ENCODE peak calls at places on chromosomes 16 and 17, in four cellular contexts. S is neural crest cell, Q is endothelial cell, X is NCI-H82. G is an unnamed sample.
A peak's percentile ranks its signal among the peaks of the same experiment; 100 is the strongest.

GRCh38 chr17:50180066-50180465 is 14.3 kb downstream of the SGCA start:
- DNase-seq in S (no peak), Q (no peak), X (no peak), G (peak; percentile 60)

GRCh38 chr17:726331-726919 is 6.0 kb upstream of the TLCD3A start:
- DNase-seq in S (no peak), Q (no peak), X (peak; percentile 43), G (no peak)

GRCh38 chr16:54620197-54620596 is 310.5 kb upstream of the IRX5 start:
- DNase-seq in S (no peak), Q (no peak), X (no peak), G (no peak)

GRCh38 chr17:12730931-12731521 is 58.3 kb upstream of the ARHGAP44 start:
- DNase-seq in S (no peak), Q (no peak), X (no peak), G (no peak)

GRCh38 chr17:76145231-76146052 is 4.4 kb upstream of the FOXJ1 start:
- DNase-seq in S (no peak), Q (no peak), X (no peak), G (no peak)

GRCh38 chr16:15897834-15898254 is 9.4 kb upstream of the CEP20 start:
- DNase-seq in S (no peak), Q (no peak), X (no peak), G (no peak)

GRCh38 chr17:82334204-82334621 is 647 bp upstream of the SECTM1 start:
- DNase-seq in S (no peak), Q (no peak), X (no peak), G (peak; percentile 84)

GRCh38 chr17:74566132-74566753 is 1.1 kb downstream of the CD300H start:
- DNase-seq in S (peak; percentile 43), Q (peak; percentile 59), X (peak; percentile 62), G (no peak)

GRCh38 chr16:86044241-86044671 is 145.3 kb downstream of the IRF8 start:
- DNase-seq in S (peak; percentile 73), Q (peak; percentile 84), X (peak; percentile 59), G (peak; percentile 75)

GRCh38 chr16:27363797-27364196 is 38.2 kb upstream of the IL21R start:
- DNase-seq in S (no peak), Q (no peak), X (no peak), G (no peak)

GRCh38 chr17:77208217-77208808 is 67.5 kb downstream of the SEC14L1 start:
- DNase-seq in S (no peak), Q (peak; percentile 37), X (no peak), G (peak; percentile 36)

GRCh38 chr17:41013606-41014005 is 4.7 kb upstream of the KRTAP3-1 start:
- DNase-seq in S (no peak), Q (no peak), X (no peak), G (no peak)

GRCh38 chr17:79311373-79311772 is 236.7 kb downstream of the ENGASE start:
- DNase-seq in S (no peak), Q (no peak), X (no peak), G (no peak)

GRCh38 chr16:4767872-4768548 is 1.0 kb upstream of the ZNF500 start:
- DNase-seq in S (no peak), Q (no peak), X (no peak), G (no peak)

GRCh38 chr16:26561303-26561702 is 505.4 kb upstream of the C16orf82 start:
- DNase-seq in S (no peak), Q (no peak), X (no peak), G (no peak)

GRCh38 chr17:59840329-59840907 is 52.3 kb downstream of the TUBD1 start:
- DNase-seq in S (no peak), Q (no peak), X (no peak), G (no peak)

GRCh38 chr16:31085371-31085770 is 3.4 kb downstream of the PRSS53 start:
- DNase-seq in S (no peak), Q (no peak), X (no peak), G (no peak)

GRCh38 chr17:83062011-83062817 is 17.2 kb upstream of the METRNL start:
- DNase-seq in S (no peak), Q (no peak), X (no peak), G (no peak)

G was measured in chondrocyte.